ENCODE peak calls at places on chromosomes 6 and 20, in six cellular contexts. X is stimulated activated naive CD8-positive, alpha-beta T cell treated with anti-CD3 and anti-CD28 coated beads, Interleukin-15, Interleukin-2, amounts not matched to agents 100 U/mL and 50 U/mL, for 24 hours; R is right lobe of liver; K is activated naive CD8-positive, alpha-beta T cell treated with anti-CD3 and anti-CD28 coated beads, Interleukin-2, amount 50 U/mL, for 24 hours; J is left lung; I is activated T-cell treated with anti-CD3 and anti-CD28 coated beads, Interleukin-2, amount 50 U/mL, for 4 hours. L is an unnamed sample.

GRCh38 chr6:25583099-25583498 is 68.9 kb upstream of the SCGN start:
- ATAC-seq in X (no peak), R (no peak), K (no peak), J (no peak), I (no peak), L (peak; percentile 29)

GRCh38 chr20:40652426-40652825 is 36.6 kb downstream of the MAFB start:
- ATAC-seq in X (no peak), R (no peak), K (no peak), J (no peak), I (no peak), L (no peak)

GRCh38 chr6:119331676-119332286 is 17.8 kb downstream of the MAN1A1 start:
- ATAC-seq in X (no peak), R (no peak), K (no peak), J (no peak), I (no peak), L (no peak)

GRCh38 chr6:144406796-144407195 is 121.7 kb downstream of the UTRN start:
- ATAC-seq in X (no peak), R (peak; percentile 72), K (no peak), J (no peak), I (no peak), L (no peak)

GRCh38 chr20:10077081-10077471 is 42.3 kb downstream of the ANKEF1 start:
- ATAC-seq in X (no peak), R (no peak), K (no peak), J (no peak), I (no peak), L (no peak)

GRCh38 chr6:45563902-45564301 is 186.2 kb upstream of the SUPT3H start:
- ATAC-seq in X (no peak), R (no peak), K (no peak), J (no peak), I (no peak), L (no peak)

GRCh38 chr6:33613794-33614166 is 7.3 kb upstream of the ITPR3 start:
- ATAC-seq in X (no peak), R (no peak), K (no peak), J (no peak), I (no peak), L (no peak)

GRCh38 chr6:129634411-129635230 is 75.4 kb downstream of the ARHGAP18 start:
- ATAC-seq in X (no peak), R (no peak), K (no peak), J (no peak), I (no peak), L (no peak)

GRCh38 chr6:105459884-105460283 is 57.0 kb upstream of the PREP start:
- ATAC-seq in X (no peak), R (no peak), K (no peak), J (no peak), I (no peak), L (peak; percentile 20)

GRCh38 chr20:9139106-9139808 is 70.4 kb downstream of the PLCB4 start:
- ATAC-seq in X (no peak), R (no peak), K (no peak), J (peak; percentile 38), I (no peak), L (no peak)

GRCh38 chr20:5171074-5171789 is 44.4 kb downstream of the CDS2 start:
- ATAC-seq in X (no peak), R (peak; percentile 33), K (no peak), J (no peak), I (no peak), L (no peak)

GRCh38 chr6:77844822-77845221 is 192.0 kb downstream of the MEI4 start:
- ATAC-seq in X (no peak), R (no peak), K (no peak), J (no peak), I (no peak), L (no peak)

GRCh38 chr20:51500311-51500710 is 42.2 kb downstream of the NFATC2 start:
- ATAC-seq in X (peak; percentile 83), R (peak; percentile 57), K (peak; percentile 84), J (peak; percentile 70), I (peak; percentile 73), L (peak; percentile 81)

GRCh38 chr6:23446394-23447001 is 679.5 kb upstream of the NRSN1 start:
- ATAC-seq in X (no peak), R (peak; percentile 85), K (no peak), J (peak; percentile 69), I (no peak), L (no peak)

GRCh38 chr6:93799226-93799625 is 379.9 kb upstream of the EPHA7 start:
- ATAC-seq in X (no peak), R (no peak), K (no peak), J (no peak), I (no peak), L (no peak)

GRCh38 chr6:20533746-20534294 is 437 bp upstream of the CDKAL1 start:
- ATAC-seq in X (no peak), R (no peak), K (no peak), J (no peak), I (no peak), L (no peak)

GRCh38 chr20:41063442-41063841 is 34.8 kb downstream of the TOP1 start:
- ATAC-seq in X (no peak), R (no peak), K (no peak), J (no peak), I (no peak), L (no peak)

GRCh38 chr6:108805611-108806181 is 42.5 kb upstream of the ARMC2 start:
- ATAC-seq in X (no peak), R (peak; percentile 44), K (no peak), J (peak; percentile 21), I (no peak), L (no peak)

GRCh38 chr20:45583502-45583901 is 4.4 kb upstream of the WFDC8 start:
- ATAC-seq in X (no peak), R (no peak), K (no peak), J (no peak), I (no peak), L (no peak)

GRCh38 chr6:79436232-79436631 is 101.0 kb downstream of the LCA5 start:
- ATAC-seq in X (no peak), R (no peak), K (no peak), J (no peak), I (no peak), L (no peak)

GRCh38 chr6:111601875-111602274 is 3.8 kb downstream of the TRAF3IP2 start:
- ATAC-seq in X (no peak), R (peak; percentile 40), K (no peak), J (peak; percentile 17), I (no peak), L (no peak)

GRCh38 chr6:13763740-13764381 is 50.5 kb downstream of the MCUR1 start:
- ATAC-seq in X (peak; percentile 92), R (no peak), K (peak; percentile 92), J (no peak), I (peak; percentile 74), L (peak; percentile 81)

GRCh38 chr6:152701081-152701862 is 3.6 kb downstream of the MYCT1 start:
- ATAC-seq in X (no peak), R (peak; percentile 38), K (no peak), J (peak; percentile 16), I (no peak), L (no peak)

GRCh38 chr6:151352410-151353399 is 38.7 kb downstream of the ZBTB2 start:
- ATAC-seq in X (no peak), R (peak; percentile 12), K (no peak), J (no peak), I (no peak), L (peak; percentile 40)

GRCh38 chr20:50610212-50610718 is 81.1 kb downstream of the RIPOR3 start:
- ATAC-seq in X (no peak), R (peak; percentile 24), K (no peak), J (no peak), I (no peak), L (no peak)

GRCh38 chr6:162887981-162888689 is 160.4 kb downstream of the PACRG start:
- ATAC-seq in X (no peak), R (peak; percentile 95), K (no peak), J (no peak), I (no peak), L (no peak)

GRCh38 chr6:168906251-168906845 is 347.3 kb downstream of the THBS2 start:
- ATAC-seq in X (no peak), R (no peak), K (no peak), J (no peak), I (no peak), L (no peak)

GRCh38 chr20:23059831-23060230 is 10.4 kb upstream of the THBD start:
- ATAC-seq in X (no peak), R (no peak), K (no peak), J (peak; percentile 37), I (no peak), L (no peak)

GRCh38 chr6:84877515-84878210 is 113.3 kb upstream of the TBX18 start:
- ATAC-seq in X (no peak), R (peak; percentile 16), K (no peak), J (no peak), I (no peak), L (no peak)

GRCh38 chr20:45890077-45890996 is 671 bp downstream of the NEURL2 start:
- ATAC-seq in X (peak; percentile 42), R (peak; percentile 75), K (peak; percentile 39), J (peak; percentile 81), I (peak; percentile 19), L (peak; percentile 5)

GRCh38 chr6:105884426-105884825 is 201.7 kb upstream of the PRDM1 start:
- ATAC-seq in X (no peak), R (no peak), K (no peak), J (no peak), I (no peak), L (no peak)

GRCh38 chr6:9439931-9440330 is 974.9 kb downstream of the TFAP2A start:
- ATAC-seq in X (no peak), R (no peak), K (no peak), J (no peak), I (no peak), L (no peak)

GRCh38 chr20:42401598-42401997 is 783.4 kb upstream of the CHD6 start:
- ATAC-seq in X (no peak), R (no peak), K (no peak), J (no peak), I (no peak), L (no peak)

GRCh38 chr6:81362246-81362645 is 390.2 kb downstream of the TENT5A start:
- ATAC-seq in X (no peak), R (no peak), K (no peak), J (peak; percentile 82), I (no peak), L (no peak)

GRCh38 chr20:4740774-4741431 is 19.2 kb downstream of the PRND start:
- ATAC-seq in X (peak; percentile 57), R (peak; percentile 58), K (peak; percentile 36), J (peak; percentile 59), I (peak; percentile 51), L (peak; percentile 21)

L was measured in activated T-helper 17 cell treated with anti-CD3 and anti-CD28 coated beads, Interleukin-2, amount 50 U/mL, for 72 hours.